ENCODE peak calls at places on chromosomes 2 and 18, in six cellular contexts. One of them, this sample, is unnamed.
A peak's percentile ranks its signal among the peaks of the same experiment; 100 is the strongest.

GRCh38 chr2:5691659-5692529 is at the start of gene SOX11:
- DNase-seq in tibial nerve: no peak
- DNase-seq in A549: no peak
- DNase-seq in transverse colon: peak; percentile 39
- DNase-seq in HepG2: no peak
- DNase-seq in sigmoid colon: peak; percentile 91
- DNase-seq in this sample: no peak

GRCh38 chr18:48590678-48591077 is 51.8 kb downstream of the CTIF start:
- DNase-seq in transverse colon: no peak
- DNase-seq in A549: peak; percentile 43
- DNase-seq in tibial nerve: no peak
- DNase-seq in sigmoid colon: no peak
- DNase-seq in HepG2: no peak
- DNase-seq in this sample: no peak

GRCh38 chr18:56804395-56804794 is 153.2 kb downstream of the WDR7 start:
- DNase-seq in tibial nerve: no peak
- DNase-seq in A549: no peak
- DNase-seq in transverse colon: no peak
- DNase-seq in sigmoid colon: no peak
- DNase-seq in HepG2: no peak
- DNase-seq in this sample: no peak

GRCh38 chr2:223523541-223523940 is 78.6 kb downstream of the SCG2 start:
- DNase-seq in HepG2: no peak
- DNase-seq in transverse colon: no peak
- DNase-seq in tibial nerve: no peak
- DNase-seq in sigmoid colon: no peak
- DNase-seq in A549: peak; percentile 16
- DNase-seq in this sample: no peak

GRCh38 chr2:40844353-40845277 is 392.7 kb upstream of the SLC8A1 start:
- DNase-seq in tibial nerve: no peak
- DNase-seq in A549: peak; percentile 40
- DNase-seq in sigmoid colon: no peak
- DNase-seq in HepG2: peak; percentile 41
- DNase-seq in transverse colon: no peak
- DNase-seq in this sample: no peak

GRCh38 chr18:73153271-73153670 is 285.5 kb upstream of the NETO1 start:
- DNase-seq in HepG2: no peak
- DNase-seq in transverse colon: no peak
- DNase-seq in tibial nerve: no peak
- DNase-seq in sigmoid colon: no peak
- DNase-seq in A549: no peak
- DNase-seq in this sample: no peak

GRCh38 chr2:95062716-95063400 is 37.4 kb downstream of the MAL start:
- DNase-seq in transverse colon: no peak
- DNase-seq in tibial nerve: no peak
- DNase-seq in A549: no peak
- DNase-seq in sigmoid colon: peak; percentile 6
- DNase-seq in HepG2: peak; percentile 32
- DNase-seq in this sample: no peak

GRCh38 chr2:196112408-196113039 is 43.9 kb upstream of the DNAH7 start:
- DNase-seq in A549: peak; percentile 29
- DNase-seq in HepG2: no peak
- DNase-seq in sigmoid colon: no peak
- DNase-seq in tibial nerve: no peak
- DNase-seq in transverse colon: no peak
- DNase-seq in this sample: no peak

GRCh38 chr2:10909050-10909995 is 2.4 kb upstream of the KCNF1 start:
- DNase-seq in transverse colon: no peak
- DNase-seq in HepG2: peak; percentile 23
- DNase-seq in tibial nerve: no peak
- DNase-seq in sigmoid colon: peak; percentile 54
- DNase-seq in A549: peak; percentile 42
- DNase-seq in this sample: no peak

GRCh38 chr18:42937434-42937833 is 178.1 kb downstream of the RIT2 start:
- DNase-seq in sigmoid colon: no peak
- DNase-seq in A549: no peak
- DNase-seq in transverse colon: no peak
- DNase-seq in HepG2: no peak
- DNase-seq in tibial nerve: no peak
- DNase-seq in this sample: no peak

GRCh38 chr2:26086155-26086634 is 52.3 kb downstream of the RAB10 start:
- DNase-seq in tibial nerve: no peak
- DNase-seq in sigmoid colon: no peak
- DNase-seq in transverse colon: no peak
- DNase-seq in A549: no peak
- DNase-seq in HepG2: no peak
- DNase-seq in this sample: no peak

GRCh38 chr2:241500431-241500975 is 7.9 kb downstream of the STK25 start:
- DNase-seq in tibial nerve: no peak
- DNase-seq in transverse colon: no peak
- DNase-seq in A549: no peak
- DNase-seq in HepG2: no peak
- DNase-seq in sigmoid colon: no peak
- DNase-seq in this sample: no peak

GRCh38 chr2:2272841-2273240 is 58.2 kb downstream of the MYT1L start:
- DNase-seq in tibial nerve: no peak
- DNase-seq in HepG2: no peak
- DNase-seq in sigmoid colon: no peak
- DNase-seq in A549: no peak
- DNase-seq in transverse colon: no peak
- DNase-seq in this sample: no peak

GRCh38 chr18:62445386-62445917 is 77.4 kb upstream of the ZCCHC2 start:
- DNase-seq in A549: no peak
- DNase-seq in transverse colon: no peak
- DNase-seq in sigmoid colon: no peak
- DNase-seq in tibial nerve: no peak
- DNase-seq in HepG2: no peak
- DNase-seq in this sample: no peak

GRCh38 chr2:241801611-241802420 is 7.2 kb upstream of the NEU4 start:
- DNase-seq in transverse colon: peak; percentile 13
- DNase-seq in A549: no peak
- DNase-seq in sigmoid colon: peak; percentile 56
- DNase-seq in tibial nerve: no peak
- DNase-seq in HepG2: no peak
- DNase-seq in this sample: no peak

GRCh38 chr2:69801745-69802144 is 27.7 kb upstream of the GMCL1 start:
- DNase-seq in A549: no peak
- DNase-seq in sigmoid colon: no peak
- DNase-seq in transverse colon: no peak
- DNase-seq in HepG2: no peak
- DNase-seq in tibial nerve: no peak
- DNase-seq in this sample: no peak

GRCh38 chr18:55446996-55447671 is 140.9 kb downstream of the TCF4 start:
- DNase-seq in A549: no peak
- DNase-seq in transverse colon: no peak
- DNase-seq in sigmoid colon: no peak
- DNase-seq in tibial nerve: no peak
- DNase-seq in HepG2: no peak
- DNase-seq in this sample: no peak

GRCh38 chr18:3664563-3665178 is 214.7 kb downstream of the TGIF1 start:
- DNase-seq in tibial nerve: no peak
- DNase-seq in A549: peak; percentile 54
- DNase-seq in sigmoid colon: no peak
- DNase-seq in transverse colon: no peak
- DNase-seq in HepG2: peak; percentile 95
- DNase-seq in this sample: no peak

GRCh38 chr2:41061371-41061770 is 609.5 kb upstream of the SLC8A1 start:
- DNase-seq in sigmoid colon: no peak
- DNase-seq in HepG2: no peak
- DNase-seq in A549: no peak
- DNase-seq in transverse colon: no peak
- DNase-seq in tibial nerve: no peak
- DNase-seq in this sample: no peak

GRCh38 chr2:154720642-154721041 is 22.1 kb downstream of the KCNJ3 start:
- DNase-seq in sigmoid colon: no peak
- DNase-seq in transverse colon: no peak
- DNase-seq in A549: no peak
- DNase-seq in HepG2: no peak
- DNase-seq in tibial nerve: no peak
- DNase-seq in this sample: no peak

GRCh38 chr2:8119782-8120551 is 561.9 kb upstream of the ID2 start:
- DNase-seq in sigmoid colon: no peak
- DNase-seq in tibial nerve: no peak
- DNase-seq in transverse colon: peak; percentile 27
- DNase-seq in HepG2: peak; percentile 99
- DNase-seq in A549: no peak
- DNase-seq in this sample: no peak

GRCh38 chr18:50377061-50377798 is 2.4 kb downstream of the SKA1 start:
- DNase-seq in sigmoid colon: no peak
- DNase-seq in tibial nerve: no peak
- DNase-seq in HepG2: no peak
- DNase-seq in A549: no peak
- DNase-seq in transverse colon: no peak
- DNase-seq in this sample: no peak

GRCh38 chr18:50372743-50373142 is 2.1 kb upstream of the SKA1 start:
- DNase-seq in tibial nerve: no peak
- DNase-seq in HepG2: no peak
- DNase-seq in A549: no peak
- DNase-seq in sigmoid colon: no peak
- DNase-seq in transverse colon: no peak
- DNase-seq in this sample: no peak

GRCh38 chr18:50373531-50373930 is 1.3 kb upstream of the SKA1 start:
- DNase-seq in A549: no peak
- DNase-seq in tibial nerve: no peak
- DNase-seq in HepG2: no peak
- DNase-seq in sigmoid colon: no peak
- DNase-seq in transverse colon: peak; percentile 17
- DNase-seq in this sample: no peak

GRCh38 chr18:50374170-50374752 is 585 bp upstream of the SKA1 start:
- DNase-seq in sigmoid colon: no peak
- DNase-seq in A549: no peak
- DNase-seq in HepG2: no peak
- DNase-seq in transverse colon: no peak
- DNase-seq in tibial nerve: no peak
- DNase-seq in this sample: no peak

DNA sequence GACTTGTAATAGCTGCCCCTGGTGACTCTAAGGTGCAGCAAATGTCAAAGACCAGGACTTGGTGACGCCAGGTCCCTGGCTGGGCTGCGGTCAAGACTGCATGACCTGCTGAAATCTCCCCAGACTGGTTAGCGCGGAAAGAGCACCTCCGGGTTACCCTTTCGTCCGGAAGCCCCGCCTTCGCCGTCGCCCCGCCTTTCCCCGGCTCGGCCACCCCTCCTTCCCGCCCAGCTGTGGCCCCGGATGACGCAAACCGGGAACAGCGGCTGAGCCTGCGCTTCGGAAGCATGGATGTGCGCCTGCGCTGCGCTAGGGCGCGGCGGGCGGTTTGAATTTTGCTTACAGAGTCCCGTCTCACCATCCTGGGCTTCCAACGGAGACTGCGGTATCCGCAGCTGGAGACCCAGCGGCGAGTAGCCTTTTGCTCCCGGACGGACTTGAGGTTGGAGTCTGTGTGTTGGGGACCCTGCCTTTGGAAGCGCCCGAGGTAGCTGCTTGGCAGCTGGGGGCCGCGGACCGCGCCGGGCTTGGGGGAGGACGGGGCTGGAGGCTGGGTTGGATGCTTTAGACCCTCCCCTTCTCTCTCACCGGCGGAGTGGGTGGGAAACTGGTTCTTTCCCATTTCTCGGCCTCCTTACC is at the start of gene SKA1:
- DNase-seq in A549: peak; percentile 90
- DNase-seq in sigmoid colon: peak; percentile 95
- DNase-seq in tibial nerve: peak; percentile 75
- DNase-seq in HepG2: peak; percentile 87
- DNase-seq in transverse colon: peak; percentile 95
- DNase-seq in this sample: peak; percentile 93
- H3K4me3 ChIP-seq in A549: peak within 1 kb of the TSS; percentile 70
- H3K4me3 ChIP-seq in sigmoid colon: peak within 1 kb of the TSS; percentile 46
- H3K4me3 ChIP-seq in tibial nerve: peak within 1 kb of the TSS; percentile 53
- H3K4me3 ChIP-seq in HepG2: peak within 1 kb of the TSS; percentile 75
- H3K4me3 ChIP-seq in transverse colon: peak within 1 kb of the TSS; percentile 80
- H3K4me3 ChIP-seq in this sample: peak within 1 kb of the TSS; percentile 52

DNA sequence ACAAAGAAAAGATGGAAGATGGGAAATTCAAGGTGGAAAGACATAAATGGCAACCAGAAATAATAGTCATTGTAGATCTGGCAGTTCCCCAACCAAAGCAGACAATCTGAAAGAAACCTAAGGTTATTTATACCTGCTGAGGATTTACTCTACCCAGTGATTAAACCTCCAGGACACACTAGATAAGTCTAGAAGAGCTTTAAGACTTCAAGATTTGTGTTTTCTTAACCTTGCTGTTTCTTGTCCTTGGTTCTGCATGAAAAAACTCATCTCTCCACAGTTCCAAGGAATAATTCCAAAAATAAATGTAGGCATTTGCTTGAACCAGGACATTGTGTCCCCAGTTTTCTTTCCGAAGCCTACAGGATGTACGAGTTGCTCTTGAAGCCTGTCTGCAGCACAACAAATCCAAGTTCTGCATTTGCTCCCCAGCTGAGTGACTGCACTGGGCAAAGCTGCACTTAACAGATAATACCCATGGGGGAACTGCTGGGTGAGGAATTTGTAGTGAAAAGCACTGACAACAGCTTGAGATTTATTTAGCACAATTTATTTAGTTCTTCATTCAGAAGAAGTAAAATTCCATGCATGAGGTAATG is 19.7 kb downstream of the DTNA start:
- DNase-seq in sigmoid colon: no peak
- DNase-seq in A549: no peak
- DNase-seq in HepG2: no peak
- DNase-seq in tibial nerve: no peak
- DNase-seq in transverse colon: no peak
- DNase-seq in this sample: no peak
- TF ChIP-seq EP300 in sigmoid colon: peak; percentile 58
- TF ChIP-seq EP300 in A549: no peak
- TF ChIP-seq EP300 in HepG2: no peak
- TF ChIP-seq EP300 in tibial nerve: no peak
- TF ChIP-seq EP300 in transverse colon: no peak
- TF ChIP-seq EP300 in this sample: no peak

GRCh38 chr18:77113361-77114069 is 19.1 kb downstream of the MBP start:
- DNase-seq in sigmoid colon: no peak
- DNase-seq in HepG2: no peak
- DNase-seq in A549: no peak
- DNase-seq in tibial nerve: no peak
- DNase-seq in transverse colon: no peak
- DNase-seq in this sample: no peak
- H3K27ac ChIP-seq in sigmoid colon: peak overlapping the region; percentile 73
- H3K27ac ChIP-seq in HepG2: peak overlapping the region; percentile 87
- H3K27ac ChIP-seq in A549: peak overlapping the region; percentile 92
- H3K27ac ChIP-seq in tibial nerve: no peak overlapping the region
- H3K27ac ChIP-seq in transverse colon: peak overlapping the region; percentile 91
- H3K27ac ChIP-seq in this sample: peak overlapping the region; percentile 85

DNA sequence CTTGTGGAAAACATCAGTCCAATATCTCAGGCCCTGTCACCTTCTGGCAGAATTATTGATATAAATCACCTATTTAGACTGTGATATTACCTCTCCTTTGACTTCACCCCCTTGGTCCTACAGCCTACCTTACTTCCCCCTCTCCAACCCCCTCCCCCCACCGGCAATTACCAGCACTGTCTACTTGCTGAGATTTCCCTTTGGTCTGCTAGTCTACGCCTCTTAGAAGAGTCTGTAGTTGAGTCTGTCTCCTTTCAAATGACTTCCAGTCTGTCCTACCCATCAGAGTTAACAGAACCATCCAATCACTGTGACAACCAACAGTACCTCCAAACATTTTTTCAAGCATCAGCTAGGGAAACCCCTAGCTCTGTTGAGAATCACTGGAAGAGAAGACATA is 3.0 kb upstream of the ASNSD1 start:
- DNase-seq in tibial nerve: no peak
- DNase-seq in HepG2: no peak
- DNase-seq in transverse colon: no peak
- DNase-seq in sigmoid colon: no peak
- DNase-seq in A549: no peak
- DNase-seq in this sample: no peak
- H3K4me3 ChIP-seq in tibial nerve: no peak overlapping the region
- H3K4me3 ChIP-seq in HepG2: no peak overlapping the region
- H3K4me3 ChIP-seq in transverse colon: no peak overlapping the region
- H3K4me3 ChIP-seq in sigmoid colon: no peak overlapping the region
- H3K4me3 ChIP-seq in A549: no peak overlapping the region
- H3K4me3 ChIP-seq in this sample: no peak overlapping the region

GRCh38 chr2:237966565-237967462 is at the start of gene UBE2F:
- DNase-seq in sigmoid colon: peak; percentile 98
- DNase-seq in tibial nerve: peak; percentile 96
- DNase-seq in HepG2: peak; percentile 95
- DNase-seq in A549: peak; percentile 96
- DNase-seq in transverse colon: peak; percentile 98
- DNase-seq in this sample: peak; percentile 98
- TF ChIP-seq EP300 in sigmoid colon: no peak
- TF ChIP-seq EP300 in tibial nerve: peak; percentile 81
- TF ChIP-seq EP300 in HepG2: peak; percentile 32
- TF ChIP-seq EP300 in A549: no peak
- TF ChIP-seq EP300 in transverse colon: no peak
- TF ChIP-seq EP300 in this sample: no peak